ENCODE peak calls at places on chromosome 21, in four cellular contexts. S is HepG2, P is H1, J is SK-N-SH. N is an unnamed sample.

GRCh38 chr21:45555251-45555556 is 13.0 kb upstream of the SLC19A1 start:
- DNase-seq in P (no peak), J (peak), S (no peak), N (no peak)

GRCh38 chr21:45543710-45544448 is 1.6 kb upstream of the SLC19A1 start:
- DNase-seq in S (no peak), P (peak), J (peak), N (no peak)

GRCh38 chr21:44427241-44428120 is 27.8 kb upstream of the LRRC3 start:
- DNase-seq in S (no peak), J (no peak), P (no peak), N (no peak)

GRCh38 chr21:46097826-46098286 is at the start of gene COL6A2:
- DNase-seq in S (no peak), P (peak), J (peak), N (no peak)

GRCh38 chr21:22889445-22889844 is 1891.2 kb downstream of the NCAM2 start:
- DNase-seq in P (no peak), J (no peak), S (no peak), N (no peak)

GRCh38 chr21:46077674-46078101 is 20.2 kb upstream of the COL6A2 start:
- DNase-seq in S (no peak), P (no peak), J (no peak), N (no peak)

GRCh38 chr21:33480481-33481103 is 818 bp upstream of the TMEM50B start:
- DNase-seq in J (no peak), S (no peak), P (no peak), N (no peak)

GRCh38 chr21:21631961-21632360 is 633.8 kb downstream of the NCAM2 start:
- DNase-seq in J (no peak), P (no peak), S (no peak), N (no peak)

GRCh38 chr21:40120944-40121575 is 253.8 kb downstream of the PCP4 start:
- DNase-seq in S (peak), J (peak), P (no peak), N (no peak)

GRCh38 chr21:39556176-39556575 is 56.6 kb upstream of the B3GALT5 start:
- DNase-seq in J (peak), P (no peak), S (no peak), N (no peak)

GRCh38 chr21:44903054-44903685 is 17.5 kb downstream of the ITGB2 start:
- DNase-seq in J (no peak), P (no peak), S (no peak), N (no peak)

GRCh38 chr21:27578741-27579265 is 611.9 kb upstream of the ADAMTS5 start:
- DNase-seq in J (no peak), S (no peak), P (no peak), N (no peak)

GRCh38 chr21:16002872-16003466 is 273.2 kb downstream of the USP25 start:
- DNase-seq in J (peak), S (no peak), P (no peak), N (no peak)

GRCh38 chr21:22399717-22400520 is 1401.7 kb downstream of the NCAM2 start:
- DNase-seq in S (no peak), J (no peak), P (no peak), N (no peak)

GRCh38 chr21:14243877-14244276 is 27.9 kb downstream of the RBM11 start:
- DNase-seq in S (no peak), P (no peak), J (no peak), N (no peak)
- TF ChIP-seq GABPA in S (no peak), P (no peak), J (no peak), N (no peak)

GRCh38 chr21:42469272-42469671 is 26.8 kb downstream of the RSPH1 start:
- DNase-seq in S (peak), P (no peak), J (no peak), N (no peak)
- H3K27ac ChIP-seq in S (no peak), P (no peak), J (no peak), N (no peak)

DNA sequence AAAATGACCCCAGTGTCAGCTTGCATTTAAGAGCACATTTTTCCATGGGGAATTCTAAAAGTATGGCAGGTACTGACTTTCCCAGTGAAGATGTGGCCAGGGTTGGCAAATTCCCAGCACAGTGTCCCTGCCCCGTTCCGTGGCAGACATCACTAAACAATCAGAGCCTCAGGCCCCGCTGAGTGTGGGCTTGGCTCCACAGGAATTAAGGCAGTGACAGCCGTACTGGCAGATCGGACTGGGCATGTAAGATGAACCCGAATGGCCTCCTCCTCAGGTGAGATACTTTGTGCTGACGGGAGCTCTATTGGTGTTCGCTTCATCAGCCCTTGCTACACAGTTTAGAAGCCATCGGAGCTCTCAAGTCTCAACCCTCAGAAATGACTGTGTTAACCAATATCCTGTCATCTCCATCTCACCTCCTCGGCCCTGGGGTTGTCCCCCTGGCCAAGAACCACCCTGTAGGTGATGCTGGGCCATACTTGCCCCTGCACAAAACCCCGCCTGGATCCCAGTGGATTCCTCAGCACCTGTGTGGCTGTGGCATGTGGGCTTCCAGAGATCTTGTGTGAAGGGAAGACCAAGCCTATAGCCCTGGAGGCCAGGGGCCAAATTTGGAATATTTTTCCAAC is 29.0 kb upstream of the ABCG1 start:
- DNase-seq in P (no peak), J (no peak), S (no peak), N (no peak)
- H3K4me3 ChIP-seq in P (no peak), J (no peak), S (no peak), N (no peak)

DNA sequence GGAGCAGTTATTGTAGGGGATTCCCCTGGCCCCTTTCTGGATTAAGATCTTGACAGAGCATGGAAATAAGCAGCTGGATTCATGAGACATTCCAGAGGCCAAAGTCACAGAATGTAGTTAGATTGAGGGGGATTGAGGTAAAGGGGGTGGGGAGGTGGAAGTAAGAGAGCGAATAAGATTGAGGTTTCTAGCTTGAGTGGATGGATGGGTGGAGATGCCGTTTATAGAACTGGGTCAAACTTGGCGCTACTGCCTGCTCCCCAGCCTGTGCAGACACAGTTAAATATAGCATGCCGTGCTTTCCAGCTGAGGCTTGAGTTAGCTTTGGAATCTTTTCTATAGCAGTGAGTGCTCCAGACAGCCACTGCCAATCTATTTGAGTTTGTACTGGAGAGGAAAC is 85.6 kb downstream of the DYRK1A start:
- DNase-seq in P (no peak), S (no peak), J (peak), N (no peak)
- TF ChIP-seq GABPA in P (no peak), S (no peak), J (no peak), N (no peak)

GRCh38 chr21:25818156-25818950 is 83.6 kb downstream of the GABPA start:
- DNase-seq in J (no peak), S (no peak), P (no peak), N (no peak)
- H3K27ac ChIP-seq in J (no peak), S (no peak), P (no peak), N (no peak)

N was measured in HL-60.